ENCODE peak calls at places on chromosomes 5 and 9, in eight cellular contexts. One of them, this sample, is unnamed.

GRCh38 chr9:83047839-83048775 is 14.8 kb downstream of the RASEF start:
- DNase-seq in stimulated activated effector memory CD8-positive, alpha-beta T cell treated with anti-CD3 and anti-CD28 coated beads, Interleukin-12 subunit alpha, Interleukin-12 subunit beta, amount 100 ng/mL, for 72 hours: no peak
- DNase-seq in T1000: no peak
- DNase-seq in left ventricle myocardium inferior: peak
- DNase-seq in AG04450: no peak
- DNase-seq in iPS-NIHi11: peak
- DNase-seq in astrocyte of the spinal cord: peak
- DNase-seq in kidney tubule cell: peak
- DNase-seq in this sample: no peak

GRCh38 chr9:129828969-129829368 is 5.0 kb upstream of the TOR1A start:
- DNase-seq in stimulated activated effector memory CD8-positive, alpha-beta T cell treated with anti-CD3 and anti-CD28 coated beads, Interleukin-12 subunit alpha, Interleukin-12 subunit beta, amount 100 ng/mL, for 72 hours: no peak
- DNase-seq in T1000: no peak
- DNase-seq in left ventricle myocardium inferior: no peak
- DNase-seq in AG04450: no peak
- DNase-seq in iPS-NIHi11: no peak
- DNase-seq in astrocyte of the spinal cord: no peak
- DNase-seq in kidney tubule cell: no peak
- DNase-seq in this sample: no peak

GRCh38 chr9:86135374-86135773 is 36.0 kb upstream of the GOLM1 start:
- DNase-seq in stimulated activated effector memory CD8-positive, alpha-beta T cell treated with anti-CD3 and anti-CD28 coated beads, Interleukin-12 subunit alpha, Interleukin-12 subunit beta, amount 100 ng/mL, for 72 hours: no peak
- DNase-seq in T1000: no peak
- DNase-seq in left ventricle myocardium inferior: no peak
- DNase-seq in AG04450: no peak
- DNase-seq in iPS-NIHi11: no peak
- DNase-seq in astrocyte of the spinal cord: no peak
- DNase-seq in kidney tubule cell: no peak
- DNase-seq in this sample: no peak

GRCh38 chr9:128499920-128500319 is 4.6 kb upstream of the GLE1 start:
- DNase-seq in stimulated activated effector memory CD8-positive, alpha-beta T cell treated with anti-CD3 and anti-CD28 coated beads, Interleukin-12 subunit alpha, Interleukin-12 subunit beta, amount 100 ng/mL, for 72 hours: no peak
- DNase-seq in T1000: no peak
- DNase-seq in left ventricle myocardium inferior: no peak
- DNase-seq in AG04450: no peak
- DNase-seq in iPS-NIHi11: no peak
- DNase-seq in astrocyte of the spinal cord: no peak
- DNase-seq in kidney tubule cell: no peak
- DNase-seq in this sample: no peak

GRCh38 chr9:5846501-5846921 is 13.6 kb upstream of the ERMP1 start:
- DNase-seq in stimulated activated effector memory CD8-positive, alpha-beta T cell treated with anti-CD3 and anti-CD28 coated beads, Interleukin-12 subunit alpha, Interleukin-12 subunit beta, amount 100 ng/mL, for 72 hours: no peak
- DNase-seq in T1000: no peak
- DNase-seq in left ventricle myocardium inferior: no peak
- DNase-seq in AG04450: no peak
- DNase-seq in iPS-NIHi11: no peak
- DNase-seq in astrocyte of the spinal cord: no peak
- DNase-seq in kidney tubule cell: peak
- DNase-seq in this sample: no peak

GRCh38 chr9:37908283-37908682 is 4.4 kb upstream of the SLC25A51 start:
- DNase-seq in stimulated activated effector memory CD8-positive, alpha-beta T cell treated with anti-CD3 and anti-CD28 coated beads, Interleukin-12 subunit alpha, Interleukin-12 subunit beta, amount 100 ng/mL, for 72 hours: no peak
- DNase-seq in T1000: no peak
- DNase-seq in left ventricle myocardium inferior: no peak
- DNase-seq in AG04450: no peak
- DNase-seq in iPS-NIHi11: no peak
- DNase-seq in astrocyte of the spinal cord: no peak
- DNase-seq in kidney tubule cell: no peak
- DNase-seq in this sample: no peak

GRCh38 chr9:12784461-12785250 is 9.8 kb downstream of the LURAP1L start:
- DNase-seq in stimulated activated effector memory CD8-positive, alpha-beta T cell treated with anti-CD3 and anti-CD28 coated beads, Interleukin-12 subunit alpha, Interleukin-12 subunit beta, amount 100 ng/mL, for 72 hours: no peak
- DNase-seq in T1000: peak
- DNase-seq in left ventricle myocardium inferior: no peak
- DNase-seq in AG04450: peak
- DNase-seq in iPS-NIHi11: no peak
- DNase-seq in astrocyte of the spinal cord: peak
- DNase-seq in kidney tubule cell: peak
- DNase-seq in this sample: no peak

GRCh38 chr5:90201923-90202322 is 207.6 kb downstream of the CETN3 start:
- DNase-seq in stimulated activated effector memory CD8-positive, alpha-beta T cell treated with anti-CD3 and anti-CD28 coated beads, Interleukin-12 subunit alpha, Interleukin-12 subunit beta, amount 100 ng/mL, for 72 hours: no peak
- DNase-seq in T1000: no peak
- DNase-seq in left ventricle myocardium inferior: no peak
- DNase-seq in AG04450: no peak
- DNase-seq in iPS-NIHi11: no peak
- DNase-seq in astrocyte of the spinal cord: peak
- DNase-seq in kidney tubule cell: peak
- DNase-seq in this sample: no peak

GRCh38 chr5:139146809-139147742 is 51.1 kb downstream of the SIL1 start:
- DNase-seq in stimulated activated effector memory CD8-positive, alpha-beta T cell treated with anti-CD3 and anti-CD28 coated beads, Interleukin-12 subunit alpha, Interleukin-12 subunit beta, amount 100 ng/mL, for 72 hours: no peak
- DNase-seq in T1000: no peak
- DNase-seq in left ventricle myocardium inferior: no peak
- DNase-seq in AG04450: no peak
- DNase-seq in iPS-NIHi11: no peak
- DNase-seq in astrocyte of the spinal cord: no peak
- DNase-seq in kidney tubule cell: no peak
- DNase-seq in this sample: no peak

GRCh38 chr5:17434982-17435381 is 63.0 kb upstream of the TAF11L2 start:
- DNase-seq in stimulated activated effector memory CD8-positive, alpha-beta T cell treated with anti-CD3 and anti-CD28 coated beads, Interleukin-12 subunit alpha, Interleukin-12 subunit beta, amount 100 ng/mL, for 72 hours: no peak
- DNase-seq in T1000: no peak
- DNase-seq in left ventricle myocardium inferior: no peak
- DNase-seq in AG04450: no peak
- DNase-seq in iPS-NIHi11: no peak
- DNase-seq in astrocyte of the spinal cord: no peak
- DNase-seq in kidney tubule cell: no peak
- DNase-seq in this sample: no peak

GRCh38 chr5:33737697-33738096 is 154.1 kb downstream of the ADAMTS12 start:
- DNase-seq in stimulated activated effector memory CD8-positive, alpha-beta T cell treated with anti-CD3 and anti-CD28 coated beads, Interleukin-12 subunit alpha, Interleukin-12 subunit beta, amount 100 ng/mL, for 72 hours: no peak
- DNase-seq in T1000: no peak
- DNase-seq in left ventricle myocardium inferior: no peak
- DNase-seq in AG04450: no peak
- DNase-seq in iPS-NIHi11: no peak
- DNase-seq in astrocyte of the spinal cord: no peak
- DNase-seq in kidney tubule cell: no peak
- DNase-seq in this sample: no peak

GRCh38 chr5:102857090-102857818 is 102.1 kb downstream of the PAM start:
- DNase-seq in stimulated activated effector memory CD8-positive, alpha-beta T cell treated with anti-CD3 and anti-CD28 coated beads, Interleukin-12 subunit alpha, Interleukin-12 subunit beta, amount 100 ng/mL, for 72 hours: no peak
- DNase-seq in T1000: no peak
- DNase-seq in left ventricle myocardium inferior: peak
- DNase-seq in AG04450: no peak
- DNase-seq in iPS-NIHi11: no peak
- DNase-seq in astrocyte of the spinal cord: no peak
- DNase-seq in kidney tubule cell: no peak
- DNase-seq in this sample: no peak

GRCh38 chr9:92762781-92763708 is 1.6 kb downstream of the BICD2 start:
- DNase-seq in stimulated activated effector memory CD8-positive, alpha-beta T cell treated with anti-CD3 and anti-CD28 coated beads, Interleukin-12 subunit alpha, Interleukin-12 subunit beta, amount 100 ng/mL, for 72 hours: no peak
- DNase-seq in T1000: no peak
- DNase-seq in left ventricle myocardium inferior: no peak
- DNase-seq in AG04450: no peak
- DNase-seq in iPS-NIHi11: no peak
- DNase-seq in astrocyte of the spinal cord: no peak
- DNase-seq in kidney tubule cell: no peak
- DNase-seq in this sample: no peak

GRCh38 chr9:37753489-37754190 is at the start of gene TRMT10B:
- DNase-seq in stimulated activated effector memory CD8-positive, alpha-beta T cell treated with anti-CD3 and anti-CD28 coated beads, Interleukin-12 subunit alpha, Interleukin-12 subunit beta, amount 100 ng/mL, for 72 hours: peak
- DNase-seq in T1000: no peak
- DNase-seq in left ventricle myocardium inferior: peak
- DNase-seq in AG04450: peak
- DNase-seq in iPS-NIHi11: peak
- DNase-seq in astrocyte of the spinal cord: peak
- DNase-seq in kidney tubule cell: peak
- DNase-seq in this sample: peak

GRCh38 chr5:147339313-147339712 is 104.5 kb downstream of the STK32A start:
- DNase-seq in stimulated activated effector memory CD8-positive, alpha-beta T cell treated with anti-CD3 and anti-CD28 coated beads, Interleukin-12 subunit alpha, Interleukin-12 subunit beta, amount 100 ng/mL, for 72 hours: no peak
- DNase-seq in T1000: no peak
- DNase-seq in left ventricle myocardium inferior: no peak
- DNase-seq in AG04450: no peak
- DNase-seq in iPS-NIHi11: no peak
- DNase-seq in astrocyte of the spinal cord: no peak
- DNase-seq in kidney tubule cell: no peak
- DNase-seq in this sample: no peak

GRCh38 chr5:168578506-168579205 is 512 bp downstream of the PANK3 start:
- DNase-seq in stimulated activated effector memory CD8-positive, alpha-beta T cell treated with anti-CD3 and anti-CD28 coated beads, Interleukin-12 subunit alpha, Interleukin-12 subunit beta, amount 100 ng/mL, for 72 hours: no peak
- DNase-seq in T1000: no peak
- DNase-seq in left ventricle myocardium inferior: no peak
- DNase-seq in AG04450: peak
- DNase-seq in iPS-NIHi11: no peak
- DNase-seq in astrocyte of the spinal cord: peak
- DNase-seq in kidney tubule cell: no peak
- DNase-seq in this sample: no peak

GRCh38 chr9:134863941-134864820 is 16.4 kb upstream of the FCN2 start:
- DNase-seq in stimulated activated effector memory CD8-positive, alpha-beta T cell treated with anti-CD3 and anti-CD28 coated beads, Interleukin-12 subunit alpha, Interleukin-12 subunit beta, amount 100 ng/mL, for 72 hours: no peak
- DNase-seq in T1000: no peak
- DNase-seq in left ventricle myocardium inferior: peak
- DNase-seq in AG04450: no peak
- DNase-seq in iPS-NIHi11: no peak
- DNase-seq in astrocyte of the spinal cord: peak
- DNase-seq in kidney tubule cell: no peak
- DNase-seq in this sample: no peak

GRCh38 chr5:5278815-5279381 is 138.8 kb downstream of the ADAMTS16 start:
- DNase-seq in stimulated activated effector memory CD8-positive, alpha-beta T cell treated with anti-CD3 and anti-CD28 coated beads, Interleukin-12 subunit alpha, Interleukin-12 subunit beta, amount 100 ng/mL, for 72 hours: no peak
- DNase-seq in T1000: no peak
- DNase-seq in left ventricle myocardium inferior: no peak
- DNase-seq in AG04450: no peak
- DNase-seq in iPS-NIHi11: no peak
- DNase-seq in astrocyte of the spinal cord: no peak
- DNase-seq in kidney tubule cell: no peak
- DNase-seq in this sample: no peak

GRCh38 chr5:166004006-166004405 is 2287.4 kb upstream of the WWC1 start:
- DNase-seq in stimulated activated effector memory CD8-positive, alpha-beta T cell treated with anti-CD3 and anti-CD28 coated beads, Interleukin-12 subunit alpha, Interleukin-12 subunit beta, amount 100 ng/mL, for 72 hours: no peak
- DNase-seq in T1000: no peak
- DNase-seq in left ventricle myocardium inferior: no peak
- DNase-seq in AG04450: no peak
- DNase-seq in iPS-NIHi11: no peak
- DNase-seq in astrocyte of the spinal cord: no peak
- DNase-seq in kidney tubule cell: no peak
- DNase-seq in this sample: no peak

GRCh38 chr5:63961598-63962161 is 565 bp downstream of the HTR1A start:
- DNase-seq in stimulated activated effector memory CD8-positive, alpha-beta T cell treated with anti-CD3 and anti-CD28 coated beads, Interleukin-12 subunit alpha, Interleukin-12 subunit beta, amount 100 ng/mL, for 72 hours: no peak
- DNase-seq in T1000: no peak
- DNase-seq in left ventricle myocardium inferior: no peak
- DNase-seq in AG04450: no peak
- DNase-seq in iPS-NIHi11: peak
- DNase-seq in astrocyte of the spinal cord: no peak
- DNase-seq in kidney tubule cell: no peak
- DNase-seq in this sample: no peak

GRCh38 chr5:169786219-169786618 is 149.1 kb downstream of the DOCK2 start:
- DNase-seq in stimulated activated effector memory CD8-positive, alpha-beta T cell treated with anti-CD3 and anti-CD28 coated beads, Interleukin-12 subunit alpha, Interleukin-12 subunit beta, amount 100 ng/mL, for 72 hours: no peak
- DNase-seq in T1000: no peak
- DNase-seq in left ventricle myocardium inferior: no peak
- DNase-seq in AG04450: no peak
- DNase-seq in iPS-NIHi11: no peak
- DNase-seq in astrocyte of the spinal cord: no peak
- DNase-seq in kidney tubule cell: peak
- DNase-seq in this sample: no peak

GRCh38 chr9:121727295-121728028 is 76.0 kb downstream of the DAB2IP start:
- DNase-seq in stimulated activated effector memory CD8-positive, alpha-beta T cell treated with anti-CD3 and anti-CD28 coated beads, Interleukin-12 subunit alpha, Interleukin-12 subunit beta, amount 100 ng/mL, for 72 hours: no peak
- DNase-seq in T1000: no peak
- DNase-seq in left ventricle myocardium inferior: no peak
- DNase-seq in AG04450: no peak
- DNase-seq in iPS-NIHi11: no peak
- DNase-seq in astrocyte of the spinal cord: no peak
- DNase-seq in kidney tubule cell: no peak
- DNase-seq in this sample: no peak

GRCh38 chr9:125255781-125256391 is 5.7 kb upstream of the GAPVD1 start:
- DNase-seq in stimulated activated effector memory CD8-positive, alpha-beta T cell treated with anti-CD3 and anti-CD28 coated beads, Interleukin-12 subunit alpha, Interleukin-12 subunit beta, amount 100 ng/mL, for 72 hours: no peak
- DNase-seq in T1000: no peak
- DNase-seq in left ventricle myocardium inferior: no peak
- DNase-seq in AG04450: no peak
- DNase-seq in iPS-NIHi11: no peak
- DNase-seq in astrocyte of the spinal cord: no peak
- DNase-seq in kidney tubule cell: no peak
- DNase-seq in this sample: no peak

GRCh38 chr5:19891658-19892057 is 96.3 kb downstream of the CDH18 start:
- DNase-seq in stimulated activated effector memory CD8-positive, alpha-beta T cell treated with anti-CD3 and anti-CD28 coated beads, Interleukin-12 subunit alpha, Interleukin-12 subunit beta, amount 100 ng/mL, for 72 hours: no peak
- DNase-seq in T1000: no peak
- DNase-seq in left ventricle myocardium inferior: no peak
- DNase-seq in AG04450: peak
- DNase-seq in iPS-NIHi11: no peak
- DNase-seq in astrocyte of the spinal cord: peak
- DNase-seq in kidney tubule cell: peak
- DNase-seq in this sample: no peak

GRCh38 chr9:35563791-35564197 is 41.3 kb upstream of the TESK1 start:
- DNase-seq in stimulated activated effector memory CD8-positive, alpha-beta T cell treated with anti-CD3 and anti-CD28 coated beads, Interleukin-12 subunit alpha, Interleukin-12 subunit beta, amount 100 ng/mL, for 72 hours: no peak
- DNase-seq in T1000: no peak
- DNase-seq in left ventricle myocardium inferior: peak
- DNase-seq in AG04450: no peak
- DNase-seq in iPS-NIHi11: peak
- DNase-seq in astrocyte of the spinal cord: peak
- DNase-seq in kidney tubule cell: no peak
- DNase-seq in this sample: no peak

GRCh38 chr5:4374866-4375265 is 765.3 kb upstream of the ADAMTS16 start:
- DNase-seq in stimulated activated effector memory CD8-positive, alpha-beta T cell treated with anti-CD3 and anti-CD28 coated beads, Interleukin-12 subunit alpha, Interleukin-12 subunit beta, amount 100 ng/mL, for 72 hours: no peak
- DNase-seq in T1000: no peak
- DNase-seq in left ventricle myocardium inferior: no peak
- DNase-seq in AG04450: no peak
- DNase-seq in iPS-NIHi11: no peak
- DNase-seq in astrocyte of the spinal cord: no peak
- DNase-seq in kidney tubule cell: no peak
- DNase-seq in this sample: no peak

GRCh38 chr9:114216081-114216480 is 60.7 kb downstream of the COL27A1 start:
- DNase-seq in stimulated activated effector memory CD8-positive, alpha-beta T cell treated with anti-CD3 and anti-CD28 coated beads, Interleukin-12 subunit alpha, Interleukin-12 subunit beta, amount 100 ng/mL, for 72 hours: no peak
- DNase-seq in T1000: no peak
- DNase-seq in left ventricle myocardium inferior: peak
- DNase-seq in AG04450: no peak
- DNase-seq in iPS-NIHi11: no peak
- DNase-seq in astrocyte of the spinal cord: peak
- DNase-seq in kidney tubule cell: peak
- DNase-seq in this sample: no peak

GRCh38 chr9:137673871-137674270 is 55.1 kb downstream of the EHMT1 start:
- DNase-seq in stimulated activated effector memory CD8-positive, alpha-beta T cell treated with anti-CD3 and anti-CD28 coated beads, Interleukin-12 subunit alpha, Interleukin-12 subunit beta, amount 100 ng/mL, for 72 hours: no peak
- DNase-seq in T1000: no peak
- DNase-seq in left ventricle myocardium inferior: no peak
- DNase-seq in AG04450: no peak
- DNase-seq in iPS-NIHi11: no peak
- DNase-seq in astrocyte of the spinal cord: no peak
- DNase-seq in kidney tubule cell: no peak
- DNase-seq in this sample: no peak

GRCh38 chr5:112036206-112036605 is 279.2 kb upstream of the NREP start:
- DNase-seq in stimulated activated effector memory CD8-positive, alpha-beta T cell treated with anti-CD3 and anti-CD28 coated beads, Interleukin-12 subunit alpha, Interleukin-12 subunit beta, amount 100 ng/mL, for 72 hours: no peak
- DNase-seq in T1000: no peak
- DNase-seq in left ventricle myocardium inferior: no peak
- DNase-seq in AG04450: no peak
- DNase-seq in iPS-NIHi11: no peak
- DNase-seq in astrocyte of the spinal cord: no peak
- DNase-seq in kidney tubule cell: no peak
- DNase-seq in this sample: no peak

GRCh38 chr9:4266602-4267001 is 33.3 kb downstream of the GLIS3 start:
- DNase-seq in stimulated activated effector memory CD8-positive, alpha-beta T cell treated with anti-CD3 and anti-CD28 coated beads, Interleukin-12 subunit alpha, Interleukin-12 subunit beta, amount 100 ng/mL, for 72 hours: no peak
- DNase-seq in T1000: no peak
- DNase-seq in left ventricle myocardium inferior: no peak
- DNase-seq in AG04450: no peak
- DNase-seq in iPS-NIHi11: no peak
- DNase-seq in astrocyte of the spinal cord: no peak
- DNase-seq in kidney tubule cell: no peak
- DNase-seq in this sample: no peak

GRCh38 chr5:159262472-159262858 is 625 bp upstream of the UBLCP1 start:
- DNase-seq in stimulated activated effector memory CD8-positive, alpha-beta T cell treated with anti-CD3 and anti-CD28 coated beads, Interleukin-12 subunit alpha, Interleukin-12 subunit beta, amount 100 ng/mL, for 72 hours: no peak
- DNase-seq in T1000: no peak
- DNase-seq in left ventricle myocardium inferior: no peak
- DNase-seq in AG04450: no peak
- DNase-seq in iPS-NIHi11: peak
- DNase-seq in astrocyte of the spinal cord: no peak
- DNase-seq in kidney tubule cell: peak
- DNase-seq in this sample: no peak

This sample was measured in iPS DF 19.7.